ENCODE peak calls at places on chromosome 1, in eight cellular contexts. K, E, N, Y, Z, I, J and P are unnamed samples.

GRCh38 chr1:76154213-76154956 is 79.8 kb downstream of the ST6GALNAC3 start:
- DNase-seq in Y (peak), I (peak), N (peak), J (peak), K (peak), E (peak), Z (peak), P (peak)

GRCh38 chr1:193275773-193276172 is 89.4 kb upstream of the B3GALT2 start:
- DNase-seq in E (no peak), J (no peak), K (no peak), Y (no peak), N (no peak), Z (no peak), I (no peak), P (no peak)

GRCh38 chr1:235910357-235911299 is 43.9 kb upstream of the LYST start:
- DNase-seq in K (peak), E (peak), Y (peak), J (no peak), N (no peak), Z (peak), I (peak), P (no peak)

GRCh38 chr1:150061632-150062101 is 5.9 kb upstream of the VPS45 start:
- DNase-seq in Z (peak), E (peak), K (peak), J (no peak), N (no peak), Y (no peak), I (peak), P (no peak)

GRCh38 chr1:229147086-229147485 is 123.8 kb upstream of the RAB4A start:
- DNase-seq in N (no peak), J (no peak), K (no peak), Z (no peak), Y (no peak), E (no peak), I (no peak), P (no peak)

GRCh38 chr1:198623920-198624647 is 14.8 kb upstream of the PTPRC start:
- DNase-seq in N (no peak), I (peak), Y (no peak), E (peak), J (no peak), Z (no peak), K (no peak), P (no peak)

GRCh38 chr1:117698398-117699160 is 92.7 kb downstream of the TENT5C start:
- DNase-seq in I (no peak), E (peak), N (no peak), K (no peak), Z (no peak), Y (peak), J (no peak), P (no peak)

GRCh38 chr1:110040548-110040947 is 6.1 kb downstream of the STRIP1 start:
- DNase-seq in I (no peak), Z (no peak), N (no peak), E (no peak), K (no peak), Y (no peak), J (no peak), P (no peak)

GRCh38 chr1:235207202-235207565 is 46.1 kb upstream of the RBM34 start:
- DNase-seq in E (peak), Z (no peak), J (no peak), K (no peak), Y (no peak), I (peak), N (no peak), P (no peak)

GRCh38 chr1:33151115-33151514 is 30.7 kb downstream of the TRIM62 start:
- DNase-seq in I (no peak), K (no peak), Y (no peak), N (no peak), J (no peak), E (no peak), Z (no peak), P (no peak)

GRCh38 chr1:85307987-85308836 is 31.8 kb upstream of the BCL10 start:
- DNase-seq in Z (peak), N (peak), I (peak), K (peak), E (peak), J (peak), Y (peak), P (peak)

GRCh38 chr1:95138223-95138622 is 21.1 kb downstream of the TLCD4 start:
- DNase-seq in J (no peak), E (no peak), N (no peak), Y (no peak), K (no peak), I (no peak), Z (no peak), P (no peak)

GRCh38 chr1:227894831-227895451 is 52.8 kb downstream of the WNT9A start:
- DNase-seq in Y (no peak), E (no peak), I (no peak), J (peak), K (no peak), N (peak), Z (no peak), P (peak)

GRCh38 chr1:158002630-158003408 is 9.4 kb downstream of the KIRREL1 start:
- DNase-seq in Y (no peak), N (no peak), J (no peak), K (no peak), E (peak), Z (no peak), I (peak), P (no peak)

GRCh38 chr1:89615676-89616598 is 17.0 kb upstream of the LRRC8C start:
- DNase-seq in Z (no peak), N (no peak), I (no peak), J (peak), E (no peak), K (peak), Y (no peak), P (no peak)

GRCh38 chr1:156923565-156924477 is 3.4 kb downstream of the LRRC71 start:
- DNase-seq in J (no peak), E (no peak), Y (no peak), K (no peak), Z (no peak), N (no peak), I (no peak), P (no peak)

GRCh38 chr1:77267035-77267434 is 14.8 kb upstream of the AK5 start:
- DNase-seq in N (no peak), J (no peak), E (no peak), Y (no peak), K (no peak), I (no peak), Z (no peak), P (no peak)

GRCh38 chr1:152442291-152442690 is 28.2 kb upstream of the CRNN start:
- DNase-seq in J (no peak), Y (no peak), K (no peak), I (no peak), E (no peak), Z (no peak), N (no peak), P (no peak)

GRCh38 chr1:30878016-30878415 is 30.5 kb downstream of the SDC3 start:
- DNase-seq in N (no peak), Z (no peak), E (no peak), I (no peak), K (no peak), Y (no peak), J (no peak), P (no peak)

GRCh38 chr1:59892836-59893811 is 33.4 kb downstream of the CYP2J2 start:
- DNase-seq in E (no peak), J (no peak), N (no peak), Z (no peak), Y (no peak), I (no peak), K (no peak), P (no peak)

GRCh38 chr1:74468982-74469603 is 43.3 kb downstream of the LRRC53 start:
- DNase-seq in I (peak), N (no peak), Y (no peak), E (peak), Z (no peak), K (peak), J (no peak), P (no peak)

GRCh38 chr1:21139601-21140000 is 37.1 kb downstream of the EIF4G3 start:
- DNase-seq in K (no peak), Z (no peak), I (no peak), N (no peak), E (no peak), J (no peak), Y (peak), P (no peak)

GRCh38 chr1:162678439-162678838 is 46.2 kb downstream of the DDR2 start:
- DNase-seq in N (no peak), Y (no peak), K (peak), I (peak), Z (no peak), E (peak), J (no peak), P (no peak)

GRCh38 chr1:66478116-66478515 is 55.8 kb upstream of the SGIP1 start:
- DNase-seq in I (peak), J (no peak), N (no peak), E (peak), Y (no peak), K (peak), Z (no peak), P (no peak)

GRCh38 chr1:24910751-24911650 is 19.1 kb downstream of the RUNX3 start:
- DNase-seq in N (no peak), E (peak), Y (no peak), J (peak), I (peak), Z (no peak), K (peak), P (no peak)

GRCh38 chr1:151716771-151717631 is at the start of gene CELF3:
- DNase-seq in N (no peak), Z (no peak), K (peak), J (no peak), I (no peak), Y (no peak), E (peak), P (no peak)

GRCh38 chr1:59081795-59082194 is 215.1 kb upstream of the FGGY start:
- DNase-seq in I (no peak), K (no peak), E (peak), Z (no peak), N (no peak), Y (no peak), J (no peak), P (no peak)

GRCh38 chr1:154819628-154820590 is 50.2 kb downstream of the KCNN3 start:
- DNase-seq in E (no peak), Y (no peak), I (no peak), J (no peak), K (peak), N (no peak), Z (no peak), P (no peak)

GRCh38 chr1:236608930-236609726 is 4.8 kb upstream of the HEATR1 start:
- DNase-seq in J (peak), Z (no peak), Y (peak), K (peak), E (peak), I (peak), N (no peak), P (no peak)

GRCh38 chr1:193905288-193906085 is 719.1 kb upstream of the B3GALT2 start:
- DNase-seq in K (peak), J (no peak), Z (no peak), N (no peak), I (peak), Y (no peak), E (peak), P (no peak)

GRCh38 chr1:1250828-1251284 is 4.3 kb upstream of the C1QTNF12 start:
- DNase-seq in Z (no peak), E (no peak), Y (peak), J (peak), I (no peak), N (no peak), K (no peak), P (no peak)

GRCh38 chr1:61182049-61182448 is 99.7 kb downstream of the NFIA start:
- DNase-seq in E (peak), N (no peak), J (no peak), Y (no peak), Z (no peak), K (peak), I (peak), P (no peak)

GRCh38 chr1:95437011-95437410 is 203.0 kb downstream of the RWDD3 start:
- DNase-seq in Y (no peak), E (no peak), K (no peak), N (no peak), J (no peak), I (no peak), Z (no peak), P (no peak)

GRCh38 chr1:228100822-228101613 is 2.1 kb downstream of the C1orf35 start:
- DNase-seq in Y (no peak), N (no peak), Z (no peak), E (no peak), J (no peak), I (no peak), K (no peak), P (peak)

GRCh38 chr1:206590025-206590834 is 22.0 kb downstream of the EIF2D start:
- DNase-seq in N (no peak), Y (no peak), J (no peak), E (peak), K (no peak), I (peak), Z (no peak), P (no peak)

GRCh38 chr1:173646656-173647055 is 11.5 kb downstream of the TEX50 start:
- DNase-seq in K (no peak), J (no peak), Z (no peak), N (no peak), E (no peak), I (no peak), Y (no peak), P (no peak)

GRCh38 chr1:26692211-26692792 is 3.5 kb upstream of the ARID1A start:
- DNase-seq in Z (no peak), J (peak), N (peak), E (peak), Y (peak), K (peak), I (peak), P (peak)
- TF ChIP-seq CTCF in Z (peak), J (peak), N (no peak), E (peak), Y (no peak), K (peak), I (peak), P (no peak)

DNA sequence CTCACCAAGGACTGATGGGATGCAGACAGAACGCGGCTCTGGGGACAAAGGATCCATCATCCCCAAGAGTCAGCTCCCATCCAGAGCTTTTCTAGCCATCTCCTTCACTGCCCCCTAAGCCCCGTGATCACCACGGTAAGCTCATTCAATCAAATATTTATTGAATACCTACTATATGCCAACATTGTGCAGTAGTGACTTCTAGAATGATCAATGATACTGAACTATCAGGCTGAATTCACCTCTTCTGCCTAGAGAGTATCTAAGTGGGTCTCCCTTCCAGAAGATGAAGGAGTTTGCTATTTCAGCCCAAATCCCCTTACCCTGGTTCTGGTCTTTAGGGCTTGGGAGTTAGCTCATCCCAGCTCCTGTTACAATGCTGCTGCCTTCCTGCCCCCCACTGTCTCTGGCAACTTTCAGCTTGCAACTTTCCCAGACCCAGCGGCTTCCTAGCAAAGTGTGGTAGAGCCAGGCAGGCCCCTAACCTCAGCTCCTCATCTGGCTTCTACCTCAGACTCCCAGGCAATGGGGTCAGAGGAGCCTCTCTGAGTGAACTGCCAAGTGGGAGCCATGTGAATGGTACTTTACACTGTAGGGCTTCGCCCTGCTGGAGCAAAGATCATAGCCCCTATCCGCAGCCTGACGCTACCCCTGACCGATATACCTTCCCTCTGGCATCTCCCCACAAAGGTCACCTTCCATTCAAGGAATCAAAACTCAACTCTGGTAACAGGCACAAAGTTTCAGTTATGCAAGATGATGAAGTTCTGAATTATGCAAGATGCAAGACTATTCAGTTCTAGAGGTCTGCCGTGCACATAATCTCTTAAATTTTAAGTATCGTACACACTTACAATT is 20.9 kb downstream of the TMEM53 start:
- DNase-seq in N (no peak), K (no peak), J (no peak), Z (no peak), E (no peak), I (no peak), Y (no peak), P (no peak)
- TF ChIP-seq CTCF in N (no peak), K (no peak), J (no peak), Z (peak), E (no peak), I (no peak), Y (no peak), P (no peak)

GRCh38 chr1:186304982-186305949 is 69.8 kb downstream of the TPR start:
- DNase-seq in J (peak), I (peak), K (peak), N (no peak), Z (no peak), E (peak), Y (no peak), P (no peak)
- TF ChIP-seq CTCF in J (peak), I (peak), K (peak), N (no peak), Z (no peak), E (peak), Y (peak), P (no peak)

DNA sequence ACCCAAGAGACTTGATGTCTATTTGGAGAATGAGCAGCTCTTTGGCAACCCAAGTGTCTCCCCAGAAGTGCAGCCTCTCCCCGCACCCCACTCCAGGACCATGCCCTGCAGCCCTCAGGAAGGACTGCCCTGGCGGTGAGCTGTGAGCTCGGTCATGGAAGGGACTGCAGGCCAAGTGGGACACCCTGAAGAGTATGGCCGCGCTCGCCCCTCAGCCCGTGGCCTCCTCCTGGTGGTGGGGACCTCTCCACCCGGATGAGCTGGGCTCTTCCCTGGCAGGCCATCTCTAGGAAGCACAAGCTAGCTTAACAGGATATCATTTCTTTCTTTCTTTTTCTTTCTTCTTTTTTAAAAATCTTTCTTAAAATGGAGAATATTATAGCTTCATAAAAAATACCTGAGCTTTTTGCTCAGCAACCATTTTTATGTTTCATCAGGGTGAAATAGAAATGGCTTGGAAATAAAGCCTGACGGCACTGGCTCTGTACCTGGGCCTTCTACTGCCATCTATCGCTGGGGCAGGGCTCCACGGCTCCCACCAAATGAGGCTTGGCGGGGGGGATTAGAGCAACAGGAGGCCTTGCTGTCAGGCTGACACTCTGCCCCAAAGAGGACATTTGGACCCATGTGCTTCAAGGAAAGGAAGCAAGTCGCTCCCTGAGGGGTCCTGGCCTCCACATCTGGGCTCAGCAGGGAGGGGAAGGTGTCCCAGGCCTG is 296.2 kb upstream of the VAMP3 start:
- DNase-seq in Y (no peak), E (no peak), Z (no peak), N (no peak), I (no peak), K (peak), J (no peak), P (no peak)
- TF ChIP-seq CTCF in Y (no peak), E (no peak), Z (no peak), N (no peak), I (peak), K (peak), J (no peak), P (no peak)

GRCh38 chr1:63450416-63450815 is 72.6 kb downstream of the ITGB3BP start:
- DNase-seq in N (no peak), E (no peak), I (no peak), Y (no peak), Z (no peak), K (no peak), J (no peak), P (no peak)

GRCh38 chr1:63458750-63459149 is 64.3 kb downstream of the ITGB3BP start:
- DNase-seq in E (no peak), N (no peak), Z (no peak), Y (no peak), J (no peak), K (no peak), I (no peak), P (no peak)

GRCh38 chr1:63453232-63453631 is 69.8 kb downstream of the ITGB3BP start:
- DNase-seq in N (no peak), Z (no peak), I (no peak), K (no peak), Y (no peak), E (no peak), J (no peak), P (no peak)

GRCh38 chr1:63448741-63449140 is 74.3 kb downstream of the ITGB3BP start:
- DNase-seq in N (no peak), Z (no peak), J (no peak), Y (no peak), I (no peak), K (no peak), E (no peak), P (no peak)

DNA sequence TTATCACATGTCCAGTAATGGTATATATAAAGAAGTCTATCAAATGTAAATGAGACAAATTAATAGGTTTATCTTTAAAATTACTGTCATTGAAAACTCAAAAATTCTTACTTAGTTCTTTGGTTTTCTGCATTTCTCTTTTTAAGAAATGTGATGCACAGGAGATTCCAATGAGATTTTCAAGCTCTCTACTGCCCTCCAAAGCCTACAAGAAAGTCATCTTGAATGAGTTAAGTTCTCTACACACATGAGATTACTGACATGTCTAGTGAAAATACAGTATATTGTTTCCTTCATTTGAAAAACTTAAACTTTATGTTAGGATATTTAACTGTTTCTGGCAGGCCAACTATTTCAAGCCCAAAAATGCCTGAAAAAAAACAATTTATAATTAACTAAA is 68.8 kb downstream of the ITGB3BP start:
- DNase-seq in Z (no peak), E (peak), J (no peak), Y (no peak), K (peak), N (no peak), I (peak), P (no peak)
- TF ChIP-seq CTCF in Z (no peak), E (peak), J (no peak), Y (no peak), K (peak), N (no peak), I (peak), P (no peak)